ENCODE peak calls at places on chromosomes 13 and 19, in eight cellular contexts. L, O, P, Y, J, F, H and A are unnamed samples.

GRCh38 chr19:18317998-18318800 is 4.7 kb downstream of the LSM4 start:
- DNase-seq in P (no peak), F (no peak), Y (no peak), J (no peak), O (no peak), L (no peak), H (peak; percentile 70), A (no peak)

GRCh38 chr13:42969558-42970172 is 22.4 kb downstream of the EPSTI1 start:
- DNase-seq in L (peak; percentile 53), P (peak; percentile 64), O (peak; percentile 79), H (peak; percentile 87), Y (peak; percentile 56), F (no peak), J (peak; percentile 32), A (peak; percentile 81)

GRCh38 chr13:34155931-34156607 is 338.1 kb downstream of the RFC3 start:
- DNase-seq in J (no peak), F (no peak), P (peak; percentile 71), H (no peak), Y (no peak), L (no peak), O (peak; percentile 84), A (peak; percentile 52)

GRCh38 chr13:105908581-105908980 is 626.9 kb downstream of the EFNB2 start:
- DNase-seq in Y (no peak), H (no peak), F (no peak), L (no peak), O (peak; percentile 69), P (peak; percentile 52), J (no peak), A (no peak)

GRCh38 chr19:43540381-43540780 is 7.4 kb downstream of the ZNF575 start:
- DNase-seq in J (no peak), H (no peak), L (no peak), F (no peak), P (no peak), Y (no peak), O (no peak), A (no peak)

GRCh38 chr13:76210262-76210661 is 574.1 kb downstream of the LMO7 start:
- DNase-seq in P (no peak), O (peak; percentile 5), F (no peak), J (no peak), L (no peak), Y (no peak), H (peak; percentile 56), A (peak; percentile 3)

GRCh38 chr19:8526345-8527062 is 12.5 kb upstream of the ZNF414 start:
- DNase-seq in Y (peak; percentile 84), L (no peak), O (peak; percentile 92), J (peak; percentile 75), P (peak; percentile 92), F (peak; percentile 46), H (peak; percentile 93), A (peak; percentile 80)

GRCh38 chr13:64234255-64234654 is 2818.6 kb upstream of the PCDH20 start:
- DNase-seq in Y (no peak), L (no peak), J (no peak), O (peak; percentile 85), F (peak; percentile 71), H (no peak), P (no peak), A (no peak)

GRCh38 chr13:99103536-99103935 is 97.1 kb upstream of the UBAC2 start:
- DNase-seq in L (no peak), O (no peak), J (no peak), H (no peak), Y (peak; percentile 34), F (no peak), P (no peak), A (no peak)

GRCh38 chr19:4066682-4067395 is at the start of gene ZBTB7A:
- DNase-seq in F (no peak), H (peak; percentile 91), Y (peak; percentile 70), J (peak; percentile 96), P (peak; percentile 59), O (peak; percentile 86), L (peak; percentile 67), A (no peak)

GRCh38 chr19:18160792-18161690 is 8.1 kb downstream of the PIK3R2 start:
- DNase-seq in Y (peak; percentile 73), F (no peak), J (peak; percentile 78), H (peak; percentile 89), O (peak; percentile 66), L (peak; percentile 73), P (peak; percentile 32), A (no peak)

GRCh38 chr13:30031488-30031887 is 181.1 kb upstream of the UBL3 start:
- DNase-seq in L (no peak), H (no peak), J (no peak), F (no peak), Y (no peak), O (no peak), P (no peak), A (no peak)

GRCh38 chr19:29675650-29676186 is 10.5 kb downstream of the PLEKHF1 start:
- DNase-seq in L (no peak), H (no peak), J (no peak), Y (peak; percentile 73), F (no peak), P (no peak), O (no peak), A (no peak)

GRCh38 chr13:109744512-109745051 is 41.8 kb downstream of the IRS2 start:
- DNase-seq in H (peak; percentile 65), O (peak; percentile 76), L (no peak), Y (no peak), F (no peak), P (peak; percentile 75), J (no peak), A (no peak)

GRCh38 chr13:50636007-50636704 is 207.3 kb downstream of the DLEU7 start:
- DNase-seq in P (no peak), L (peak; percentile 27), F (no peak), J (no peak), Y (no peak), H (no peak), O (no peak), A (no peak)

GRCh38 chr13:33072759-33073158 is 56.5 kb downstream of the KL start:
- DNase-seq in O (no peak), P (no peak), Y (no peak), H (no peak), L (no peak), J (no peak), F (no peak), A (no peak)

GRCh38 chr13:42740753-42741152 is 40.6 kb upstream of the FAM216B start:
- DNase-seq in P (no peak), F (no peak), H (peak; percentile 70), J (no peak), O (no peak), L (no peak), Y (no peak), A (peak; percentile 57)

GRCh38 chr13:72643339-72643989 is 84.0 kb downstream of the MZT1 start:
- DNase-seq in O (peak; percentile 49), P (peak; percentile 44), L (no peak), H (peak; percentile 35), F (peak; percentile 11), J (peak; percentile 6), Y (peak; percentile 9), A (peak; percentile 30)

GRCh38 chr19:58380037-58380735 is 644 bp downstream of the ZNF837 start:
- DNase-seq in F (no peak), P (no peak), J (no peak), H (peak; percentile 11), Y (no peak), L (no peak), O (no peak), A (no peak)

GRCh38 chr19:49676690-49677231 is 310 bp upstream of the PRMT1 start:
- DNase-seq in J (peak; percentile 98), H (peak; percentile 100), P (peak; percentile 100), O (peak; percentile 100), Y (peak; percentile 100), F (peak; percentile 100), L (peak; percentile 99), A (peak; percentile 99)

GRCh38 chr19:11446652-11447301 is 11.3 kb downstream of the PRKCSH start:
- DNase-seq in P (no peak), Y (peak; percentile 90), J (peak; percentile 62), O (peak; percentile 36), F (no peak), L (peak; percentile 29), H (peak; percentile 72), A (no peak)

GRCh38 chr13:100666124-100666523 is 8.5 kb downstream of the TMTC4 start:
- DNase-seq in P (peak; percentile 27), J (no peak), Y (no peak), L (no peak), H (no peak), O (no peak), F (no peak), A (no peak)

GRCh38 chr13:28301839-28302238 is 163.5 kb downstream of the PAN3 start:
- DNase-seq in F (no peak), Y (no peak), P (no peak), O (no peak), L (no peak), J (no peak), H (no peak), A (no peak)

GRCh38 chr19:38932425-38933179 is 1.9 kb downstream of the MRPS12 start:
- DNase-seq in F (peak; percentile 20), P (peak; percentile 32), Y (no peak), O (peak; percentile 55), H (no peak), J (no peak), L (no peak), A (peak; percentile 57)

GRCh38 chr19:42143341-42144234 is 11.3 kb upstream of the POU2F2 start:
- DNase-seq in O (peak; percentile 59), L (no peak), P (peak; percentile 26), Y (no peak), F (no peak), J (no peak), H (no peak), A (peak; percentile 10)

GRCh38 chr13:41458187-41458938 is 1.0 kb downstream of the RGCC start:
- DNase-seq in F (no peak), J (no peak), Y (no peak), L (no peak), P (peak; percentile 24), H (peak; percentile 60), O (peak; percentile 22), A (no peak)

GRCh38 chr13:20391597-20392452 is 133.8 kb downstream of the CRYL1 start:
- DNase-seq in O (no peak), Y (no peak), P (no peak), L (no peak), H (no peak), J (no peak), F (no peak), A (no peak)

GRCh38 chr19:9836021-9836420 is 903 bp downstream of the PIN1 start:
- DNase-seq in P (peak; percentile 22), Y (no peak), J (no peak), O (peak; percentile 64), H (no peak), L (no peak), F (no peak), A (peak; percentile 8)

GRCh38 chr13:44758595-44759221 is 182.6 kb upstream of the TSC22D1 start:
- DNase-seq in O (peak; percentile 93), H (no peak), Y (no peak), F (no peak), P (peak; percentile 97), J (peak; percentile 50), L (no peak), A (peak; percentile 81)

GRCh38 chr13:97279913-97280312 is 57.8 kb downstream of the MBNL2 start:
- DNase-seq in P (peak; percentile 82), Y (no peak), L (no peak), O (peak; percentile 90), J (no peak), F (no peak), H (no peak), A (peak; percentile 81)

GRCh38 chr13:84400711-84401110 is 518.4 kb upstream of the SLITRK1 start:
- DNase-seq in J (peak; percentile 20), O (peak; percentile 87), Y (no peak), H (no peak), F (peak; percentile 47), P (peak; percentile 91), L (no peak), A (peak; percentile 95)